ENCODE peak calls at places on chromosomes 12 and 14, in seven cellular contexts. One of them, this sample, is unnamed.

GRCh38 chr12:62292761-62293446 is 32.7 kb downstream of the USP15 start:
- DNase-seq in transverse colon: no peak
- DNase-seq in breast epithelium: no peak
- DNase-seq in stomach: no peak
- DNase-seq in sigmoid colon: no peak
- DNase-seq in Panc1: no peak
- DNase-seq in HCT116: no peak
- DNase-seq in this sample: no peak

GRCh38 chr14:106268013-106268727 is 741.8 kb downstream of the TMEM121 start:
- DNase-seq in transverse colon: peak; percentile 48
- DNase-seq in stomach: peak; percentile 55
- DNase-seq in HCT116: no peak
- DNase-seq in breast epithelium: no peak
- DNase-seq in Panc1: no peak
- DNase-seq in sigmoid colon: no peak
- DNase-seq in this sample: peak; percentile 87

GRCh38 chr12:1630827-1631591 is 2.0 kb downstream of the WNT5B start:
- DNase-seq in sigmoid colon: no peak
- DNase-seq in stomach: no peak
- DNase-seq in transverse colon: no peak
- DNase-seq in HCT116: no peak
- DNase-seq in breast epithelium: no peak
- DNase-seq in Panc1: no peak
- DNase-seq in this sample: no peak

GRCh38 chr12:4849024-4849594 is 60.6 kb upstream of the KCNA1 start:
- DNase-seq in stomach: no peak
- DNase-seq in Panc1: peak; percentile 17
- DNase-seq in sigmoid colon: no peak
- DNase-seq in breast epithelium: no peak
- DNase-seq in transverse colon: no peak
- DNase-seq in HCT116: no peak
- DNase-seq in this sample: no peak

GRCh38 chr14:28412076-28412475 is 354.5 kb upstream of the FOXG1 start:
- DNase-seq in sigmoid colon: no peak
- DNase-seq in stomach: no peak
- DNase-seq in transverse colon: no peak
- DNase-seq in breast epithelium: no peak
- DNase-seq in HCT116: no peak
- DNase-seq in Panc1: no peak
- DNase-seq in this sample: no peak

GRCh38 chr12:119841433-119842210 is 35.5 kb downstream of the CIT start:
- DNase-seq in sigmoid colon: no peak
- DNase-seq in Panc1: no peak
- DNase-seq in HCT116: no peak
- DNase-seq in stomach: no peak
- DNase-seq in transverse colon: no peak
- DNase-seq in breast epithelium: no peak
- DNase-seq in this sample: no peak

GRCh38 chr14:72965249-72965648 is 39.0 kb downstream of the DCAF4 start:
- DNase-seq in HCT116: no peak
- DNase-seq in breast epithelium: no peak
- DNase-seq in stomach: no peak
- DNase-seq in sigmoid colon: no peak
- DNase-seq in Panc1: no peak
- DNase-seq in transverse colon: no peak
- DNase-seq in this sample: no peak

GRCh38 chr14:90663680-90664079 is 152.6 kb downstream of the TTC7B start:
- DNase-seq in Panc1: no peak
- DNase-seq in stomach: no peak
- DNase-seq in HCT116: no peak
- DNase-seq in breast epithelium: no peak
- DNase-seq in transverse colon: no peak
- DNase-seq in sigmoid colon: no peak
- DNase-seq in this sample: no peak

GRCh38 chr12:49342914-49343731 is 3.6 kb upstream of the DNAJC22 start:
- DNase-seq in sigmoid colon: peak; percentile 65
- DNase-seq in transverse colon: no peak
- DNase-seq in breast epithelium: no peak
- DNase-seq in HCT116: no peak
- DNase-seq in stomach: peak; percentile 24
- DNase-seq in Panc1: no peak
- DNase-seq in this sample: no peak

GRCh38 chr14:100540141-100540925 is 46.9 kb downstream of the BEGAIN start:
- DNase-seq in transverse colon: no peak
- DNase-seq in breast epithelium: no peak
- DNase-seq in HCT116: no peak
- DNase-seq in sigmoid colon: peak; percentile 56
- DNase-seq in stomach: no peak
- DNase-seq in Panc1: no peak
- DNase-seq in this sample: peak; percentile 53

GRCh38 chr12:93115646-93116045 is 186.6 kb upstream of the EEA1 start:
- DNase-seq in breast epithelium: no peak
- DNase-seq in stomach: no peak
- DNase-seq in HCT116: no peak
- DNase-seq in sigmoid colon: no peak
- DNase-seq in transverse colon: peak; percentile 30
- DNase-seq in Panc1: no peak
- DNase-seq in this sample: no peak

GRCh38 chr12:24911284-24911791 is 37.6 kb downstream of the BCAT1 start:
- DNase-seq in breast epithelium: no peak
- DNase-seq in Panc1: no peak
- DNase-seq in transverse colon: no peak
- DNase-seq in sigmoid colon: no peak
- DNase-seq in HCT116: no peak
- DNase-seq in stomach: no peak
- DNase-seq in this sample: no peak

GRCh38 chr14:84523746-84524145 is 1006.2 kb upstream of the FLRT2 start:
- DNase-seq in Panc1: no peak
- DNase-seq in transverse colon: no peak
- DNase-seq in stomach: no peak
- DNase-seq in HCT116: no peak
- DNase-seq in breast epithelium: no peak
- DNase-seq in sigmoid colon: no peak
- DNase-seq in this sample: no peak

GRCh38 chr14:39266871-39267591 is 33.3 kb downstream of the MIA2 start:
- DNase-seq in stomach: peak; percentile 84
- DNase-seq in Panc1: no peak
- DNase-seq in breast epithelium: peak; percentile 65
- DNase-seq in HCT116: peak; percentile 85
- DNase-seq in transverse colon: peak; percentile 89
- DNase-seq in sigmoid colon: peak; percentile 91
- DNase-seq in this sample: peak; percentile 97

GRCh38 chr14:104252256-104253215 is 114.1 kb downstream of the KIF26A start:
- DNase-seq in transverse colon: no peak
- DNase-seq in HCT116: no peak
- DNase-seq in Panc1: no peak
- DNase-seq in stomach: peak; percentile 29
- DNase-seq in breast epithelium: no peak
- DNase-seq in sigmoid colon: no peak
- DNase-seq in this sample: no peak

GRCh38 chr14:58787601-58788000 is 149.8 kb downstream of the DACT1 start:
- DNase-seq in Panc1: no peak
- DNase-seq in breast epithelium: no peak
- DNase-seq in stomach: no peak
- DNase-seq in transverse colon: no peak
- DNase-seq in HCT116: no peak
- DNase-seq in sigmoid colon: no peak
- DNase-seq in this sample: no peak

GRCh38 chr14:103830511-103831270 is 16.7 kb downstream of the PPP1R13B start:
- DNase-seq in stomach: no peak
- DNase-seq in breast epithelium: no peak
- DNase-seq in HCT116: no peak
- DNase-seq in transverse colon: no peak
- DNase-seq in sigmoid colon: peak; percentile 21
- DNase-seq in Panc1: no peak
- DNase-seq in this sample: peak; percentile 19

GRCh38 chr12:75130811-75131210 is 78.8 kb downstream of the KCNC2 start:
- DNase-seq in HCT116: no peak
- DNase-seq in transverse colon: no peak
- DNase-seq in sigmoid colon: no peak
- DNase-seq in breast epithelium: no peak
- DNase-seq in stomach: no peak
- DNase-seq in Panc1: no peak
- DNase-seq in this sample: no peak

GRCh38 chr12:26697217-26697616 is 135.8 kb downstream of the ITPR2 start:
- DNase-seq in Panc1: no peak
- DNase-seq in sigmoid colon: no peak
- DNase-seq in transverse colon: no peak
- DNase-seq in stomach: no peak
- DNase-seq in HCT116: no peak
- DNase-seq in breast epithelium: no peak
- DNase-seq in this sample: no peak

GRCh38 chr12:65606008-65606766 is 218.1 kb upstream of the HMGA2 start:
- DNase-seq in breast epithelium: no peak
- DNase-seq in transverse colon: no peak
- DNase-seq in stomach: no peak
- DNase-seq in Panc1: no peak
- DNase-seq in HCT116: no peak
- DNase-seq in sigmoid colon: no peak
- DNase-seq in this sample: no peak

GRCh38 chr12:65605019-65605418 is 219.3 kb upstream of the HMGA2 start:
- DNase-seq in stomach: no peak
- DNase-seq in Panc1: no peak
- DNase-seq in sigmoid colon: no peak
- DNase-seq in HCT116: no peak
- DNase-seq in breast epithelium: no peak
- DNase-seq in transverse colon: no peak
- DNase-seq in this sample: no peak

GRCh38 chr12:65602191-65602578 is 222.1 kb upstream of the HMGA2 start:
- DNase-seq in sigmoid colon: no peak
- DNase-seq in breast epithelium: no peak
- DNase-seq in Panc1: no peak
- DNase-seq in transverse colon: no peak
- DNase-seq in HCT116: no peak
- DNase-seq in stomach: no peak
- DNase-seq in this sample: no peak

GRCh38 chr12:65603428-65604351 is 220.6 kb upstream of the HMGA2 start:
- DNase-seq in stomach: peak; percentile 45
- DNase-seq in breast epithelium: peak; percentile 55
- DNase-seq in HCT116: peak; percentile 75
- DNase-seq in sigmoid colon: peak; percentile 62
- DNase-seq in Panc1: peak; percentile 57
- DNase-seq in transverse colon: peak; percentile 11
- DNase-seq in this sample: no peak

DNA sequence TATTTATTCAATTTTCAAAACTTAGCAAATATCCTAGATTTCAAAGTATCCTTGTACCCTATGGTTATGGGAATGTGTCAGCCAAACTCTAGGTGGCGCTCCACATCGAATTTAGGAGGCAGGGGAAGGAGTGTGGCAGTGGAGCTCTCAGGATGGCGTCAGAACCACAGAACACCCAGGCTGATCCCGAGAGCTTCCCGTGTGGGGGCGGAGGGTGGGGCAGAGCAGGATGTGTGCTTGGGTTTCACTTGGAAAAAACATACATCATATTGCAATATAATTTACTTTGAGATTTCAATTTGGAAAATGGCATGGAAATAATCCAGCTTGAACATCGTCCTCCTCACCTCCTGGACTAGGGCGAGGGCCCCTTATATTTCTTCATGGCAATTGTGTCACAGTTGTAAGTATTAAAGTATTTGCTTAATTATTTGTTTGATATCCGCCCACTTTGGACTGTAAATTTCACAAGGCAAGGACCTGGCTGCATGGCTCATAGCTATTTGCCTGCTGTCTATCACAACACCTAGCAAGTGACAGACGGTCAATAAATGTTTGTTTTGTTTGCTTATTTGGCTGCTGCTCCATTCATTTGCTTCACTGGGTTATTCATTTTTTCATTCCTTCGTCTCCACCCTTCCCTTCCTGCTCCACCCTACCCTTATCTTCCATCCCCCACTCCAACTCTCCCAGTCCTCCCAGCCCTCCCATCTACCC is 221.5 kb upstream of the HMGA2 start:
- DNase-seq in Panc1: peak; percentile 76
- DNase-seq in HCT116: peak; percentile 94
- DNase-seq in stomach: peak; percentile 75
- DNase-seq in breast epithelium: peak; percentile 62
- DNase-seq in sigmoid colon: peak; percentile 76
- DNase-seq in transverse colon: peak; percentile 80
- DNase-seq in this sample: peak; percentile 78
- TF ChIP-seq POLR2AphosphoS5 in Panc1: peak; percentile 44
- TF ChIP-seq POLR2AphosphoS5 in HCT116: peak; percentile 85
- TF ChIP-seq POLR2AphosphoS5 in stomach: no peak
- TF ChIP-seq POLR2AphosphoS5 in breast epithelium: no peak
- TF ChIP-seq POLR2AphosphoS5 in sigmoid colon: no peak
- TF ChIP-seq POLR2AphosphoS5 in transverse colon: no peak
- TF ChIP-seq POLR2AphosphoS5 in this sample: no peak

GRCh38 chr14:93974299-93974698 is 2.1 kb downstream of the ASB2 start:
- DNase-seq in sigmoid colon: no peak
- DNase-seq in breast epithelium: no peak
- DNase-seq in Panc1: no peak
- DNase-seq in transverse colon: no peak
- DNase-seq in stomach: no peak
- DNase-seq in HCT116: no peak
- DNase-seq in this sample: no peak

GRCh38 chr14:93971635-93972027 is 4.7 kb downstream of the ASB2 start:
- DNase-seq in sigmoid colon: no peak
- DNase-seq in breast epithelium: no peak
- DNase-seq in transverse colon: no peak
- DNase-seq in Panc1: no peak
- DNase-seq in stomach: no peak
- DNase-seq in HCT116: no peak
- DNase-seq in this sample: no peak

GRCh38 chr14:93972618-93973205 is 3.7 kb downstream of the ASB2 start:
- DNase-seq in Panc1: no peak
- DNase-seq in HCT116: no peak
- DNase-seq in breast epithelium: no peak
- DNase-seq in transverse colon: no peak
- DNase-seq in sigmoid colon: no peak
- DNase-seq in stomach: no peak
- DNase-seq in this sample: no peak

GRCh38 chr14:93974833-93975232 is 1.5 kb downstream of the ASB2 start:
- DNase-seq in stomach: no peak
- DNase-seq in breast epithelium: no peak
- DNase-seq in Panc1: no peak
- DNase-seq in transverse colon: no peak
- DNase-seq in sigmoid colon: no peak
- DNase-seq in HCT116: no peak
- DNase-seq in this sample: no peak

GRCh38 chr14:93973607-93974006 is 2.8 kb downstream of the ASB2 start:
- DNase-seq in stomach: no peak
- DNase-seq in HCT116: no peak
- DNase-seq in Panc1: no peak
- DNase-seq in sigmoid colon: no peak
- DNase-seq in breast epithelium: no peak
- DNase-seq in transverse colon: no peak
- DNase-seq in this sample: peak; percentile 74
- H3K4me1 ChIP-seq in stomach: peaks cover 39% of the 10 kb centered on the region
- H3K4me1 ChIP-seq in HCT116: peaks cover 7% of the 10 kb centered on the region
- H3K4me1 ChIP-seq in Panc1: peaks cover 2% of the 10 kb centered on the region
- H3K4me1 ChIP-seq in sigmoid colon: peaks cover 83% of the 10 kb centered on the region
- H3K4me1 ChIP-seq in breast epithelium: no peaks in the 10 kb centered on the region
- H3K4me1 ChIP-seq in transverse colon: peaks cover 19% of the 10 kb centered on the region
- H3K4me1 ChIP-seq in this sample: peaks cover 34% of the 10 kb centered on the region

GRCh38 chr12:55712700-55713415 is 3.0 kb upstream of the BLOC1S1 start:
- DNase-seq in stomach: no peak
- DNase-seq in Panc1: no peak
- DNase-seq in breast epithelium: no peak
- DNase-seq in sigmoid colon: no peak
- DNase-seq in HCT116: no peak
- DNase-seq in transverse colon: no peak
- DNase-seq in this sample: peak; percentile 18
- H3K4me3 ChIP-seq in stomach: no peak overlapping the region
- H3K4me3 ChIP-seq in Panc1: no peak overlapping the region
- H3K4me3 ChIP-seq in breast epithelium: no peak overlapping the region
- H3K4me3 ChIP-seq in sigmoid colon: no peak overlapping the region
- H3K4me3 ChIP-seq in HCT116: no peak overlapping the region
- H3K4me3 ChIP-seq in transverse colon: no peak overlapping the region
- H3K4me3 ChIP-seq in this sample: no peak overlapping the region

GRCh38 chr12:58341791-58342190 is 400.4 kb downstream of the ATP23 start:
- DNase-seq in stomach: no peak
- DNase-seq in Panc1: no peak
- DNase-seq in sigmoid colon: no peak
- DNase-seq in breast epithelium: no peak
- DNase-seq in HCT116: no peak
- DNase-seq in transverse colon: no peak
- DNase-seq in this sample: no peak
- TF ChIP-seq POLR2AphosphoS5 in stomach: no peak
- TF ChIP-seq POLR2AphosphoS5 in Panc1: no peak
- TF ChIP-seq POLR2AphosphoS5 in sigmoid colon: no peak
- TF ChIP-seq POLR2AphosphoS5 in breast epithelium: no peak
- TF ChIP-seq POLR2AphosphoS5 in HCT116: no peak
- TF ChIP-seq POLR2AphosphoS5 in transverse colon: peak; percentile 35
- TF ChIP-seq POLR2AphosphoS5 in this sample: no peak